ENCODE peak calls at places on chromosomes 4 and X, in four cellular contexts. E is fibroblast of the aortic adventitia, Q is tibial artery, L is right cardiac atrium. P is an unnamed sample.
A peak's percentile ranks its signal among the peaks of the same experiment; 100 is the strongest.

GRCh38 chr4:140637836-140638235 is 69.1 kb upstream of the UCP1 start:
- DNase-seq in E (peak; percentile 24), Q (no peak), L (no peak), P (peak; percentile 30)

GRCh38 chr4:8323947-8324555 is 54.5 kb downstream of the HTRA3 start:
- DNase-seq in E (no peak), Q (no peak), L (no peak), P (no peak)

GRCh38 chr4:145819246-145820181 is 119.1 kb downstream of the ZNF827 start:
- DNase-seq in E (no peak), Q (no peak), L (no peak), P (no peak)

GRCh38 chrX:19544693-19545305 is 29.5 kb upstream of the MAP3K15 start:
- DNase-seq in E (peak; percentile 73), Q (peak; percentile 22), L (no peak), P (peak; percentile 30)

GRCh38 chr4:120071192-120071795 is 4.6 kb upstream of the MAD2L1 start:
- DNase-seq in E (peak; percentile 87), Q (no peak), L (no peak), P (peak; percentile 56)

GRCh38 chr4:153257151-153257620 is 52.9 kb downstream of the TRIM2 start:
- DNase-seq in E (peak; percentile 16), Q (no peak), L (peak; percentile 24), P (no peak)

GRCh38 chr4:165621983-165622382 is 243.2 kb downstream of the CPE start:
- DNase-seq in E (peak; percentile 44), Q (no peak), L (no peak), P (no peak)

GRCh38 chr4:101967697-101968346 is 177.3 kb downstream of the BANK1 start:
- DNase-seq in E (peak; percentile 72), Q (no peak), L (no peak), P (no peak)

GRCh38 chr4:128521634-128522253 is 234.1 kb upstream of the PGRMC2 start:
- DNase-seq in E (peak; percentile 86), Q (no peak), L (no peak), P (no peak)

GRCh38 chrX:13177921-13178320 is 133.5 kb upstream of the FAM9C start:
- DNase-seq in E (no peak), Q (no peak), L (no peak), P (peak; percentile 94)

GRCh38 chrX:16114640-16115039 is 8.7 kb upstream of the GRPR start:
- DNase-seq in E (peak; percentile 69), Q (no peak), L (no peak), P (no peak)

GRCh38 chr4:152021788-152022438 is 261.1 kb upstream of the GATB start:
- DNase-seq in E (no peak), Q (no peak), L (peak; percentile 31), P (no peak)

GRCh38 chr4:99061048-99061447 is 27.5 kb downstream of the ADH5 start:
- DNase-seq in E (no peak), Q (no peak), L (no peak), P (no peak)
- H3K4me3 ChIP-seq in E (no peak overlapping the region), Q (no peak overlapping the region), L (no peak overlapping the region), P (no peak overlapping the region)

DNA sequence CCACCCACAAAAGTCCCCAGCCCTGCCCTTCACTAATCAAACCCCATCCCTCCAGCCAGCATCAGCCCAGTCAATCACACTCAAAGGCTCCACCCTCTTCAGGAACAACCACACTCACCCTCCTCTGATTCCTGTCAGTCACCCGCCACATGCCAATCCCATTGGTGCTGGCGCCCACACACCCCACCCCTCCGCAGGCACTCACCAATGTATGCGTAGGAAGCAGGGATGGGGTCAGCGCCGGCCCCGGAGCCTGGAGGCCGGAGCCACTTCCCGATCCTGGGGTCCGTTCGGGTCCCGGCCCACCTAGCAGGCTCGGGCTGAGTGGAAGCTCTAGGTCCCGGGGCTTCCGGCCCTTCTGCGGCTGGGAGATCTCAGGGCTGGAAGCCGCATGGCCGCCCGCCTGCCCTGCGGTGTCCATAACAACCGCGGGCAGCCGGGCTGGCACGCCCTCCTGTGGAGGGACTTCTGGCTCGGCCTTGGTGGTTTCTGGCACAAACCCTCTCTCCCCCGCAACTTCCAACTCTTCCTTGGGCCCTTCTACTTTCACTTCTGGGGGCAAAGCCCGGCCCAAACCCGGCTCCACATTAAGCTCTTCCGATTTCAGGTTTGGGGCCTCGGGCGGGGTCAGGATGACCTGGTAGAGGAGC is 7.9 kb upstream of the CFP start:
- DNase-seq in E (no peak), Q (peak; percentile 38), L (peak; percentile 52), P (no peak)
- H3K4me3 ChIP-seq in E (no peak overlapping the region), Q (no peak overlapping the region), L (no peak overlapping the region), P (no peak overlapping the region)

GRCh38 chrX:39823424-39823823 is 274.3 kb downstream of the BCOR start:
- DNase-seq in E (no peak), Q (no peak), L (no peak), P (no peak)

GRCh38 chrX:39819921-39820849 is 277.6 kb downstream of the BCOR start:
- DNase-seq in E (peak; percentile 44), Q (no peak), L (peak; percentile 50), P (no peak)

GRCh38 chrX:39822133-39822748 is 275.5 kb downstream of the BCOR start:
- DNase-seq in E (no peak), Q (no peak), L (no peak), P (no peak)

GRCh38 chrX:39821011-39821708 is 276.6 kb downstream of the BCOR start:
- DNase-seq in E (no peak), Q (no peak), L (peak; percentile 37), P (no peak)

GRCh38 chrX:39821709-39822095 is 276.1 kb downstream of the BCOR start:
- DNase-seq in E (no peak), Q (no peak), L (no peak), P (no peak)
- H3K4me3 ChIP-seq in E (no peak overlapping the region), Q (peak overlapping the region; percentile 49), L (no peak overlapping the region), P (no peak overlapping the region)

GRCh38 chr4:113445286-113445685 is 316.3 kb downstream of the CAMK2D start:
- DNase-seq in E (peak; percentile 100), Q (peak; percentile 74), L (peak; percentile 67), P (no peak)

GRCh38 chr4:113449407-113449974 is 312.0 kb downstream of the CAMK2D start:
- DNase-seq in E (peak; percentile 73), Q (no peak), L (no peak), P (no peak)

GRCh38 chr4:113446019-113446418 is 315.5 kb downstream of the CAMK2D start:
- DNase-seq in E (peak; percentile 91), Q (no peak), L (no peak), P (no peak)

GRCh38 chr4:113447061-113447460 is 314.5 kb downstream of the CAMK2D start:
- DNase-seq in E (no peak), Q (no peak), L (no peak), P (no peak)

GRCh38 chr4:113447695-113448265 is 313.8 kb downstream of the CAMK2D start:
- DNase-seq in E (no peak), Q (no peak), L (no peak), P (no peak)
- H3K4me3 ChIP-seq in E (no peak overlapping the region), Q (no peak overlapping the region), L (no peak overlapping the region), P (no peak overlapping the region)

GRCh38 chr4:19319607-19320006 is 932.1 kb upstream of the SLIT2 start:
- DNase-seq in E (no peak), Q (no peak), L (no peak), P (no peak)
- H3K4me3 ChIP-seq in E (no peak overlapping the region), Q (no peak overlapping the region), L (no peak overlapping the region), P (no peak overlapping the region)

GRCh38 chr4:4558881-4559280 is 17.0 kb upstream of the STX18 start:
- DNase-seq in E (peak; percentile 32), Q (no peak), L (no peak), P (no peak)
- H3K4me3 ChIP-seq in E (no peak overlapping the region), Q (no peak overlapping the region), L (no peak overlapping the region), P (no peak overlapping the region)

GRCh38 chr4:243407-243806 is 61.9 kb downstream of the ZNF732 start:
- DNase-seq in E (no peak), Q (no peak), L (no peak), P (no peak)

GRCh38 chr4:244471-244870 is 60.8 kb downstream of the ZNF732 start:
- DNase-seq in E (peak; percentile 2), Q (peak; percentile 55), L (no peak), P (peak; percentile 73)

GRCh38 chr4:242121-242848 is 63.0 kb downstream of the ZNF732 start:
- DNase-seq in E (peak; percentile 34), Q (peak; percentile 24), L (peak; percentile 41), P (peak; percentile 86)
- H3K4me3 ChIP-seq in E (peak overlapping the region; percentile 44), Q (peak overlapping the region; percentile 51), L (peak overlapping the region; percentile 11), P (peak overlapping the region; percentile 43)

DNA sequence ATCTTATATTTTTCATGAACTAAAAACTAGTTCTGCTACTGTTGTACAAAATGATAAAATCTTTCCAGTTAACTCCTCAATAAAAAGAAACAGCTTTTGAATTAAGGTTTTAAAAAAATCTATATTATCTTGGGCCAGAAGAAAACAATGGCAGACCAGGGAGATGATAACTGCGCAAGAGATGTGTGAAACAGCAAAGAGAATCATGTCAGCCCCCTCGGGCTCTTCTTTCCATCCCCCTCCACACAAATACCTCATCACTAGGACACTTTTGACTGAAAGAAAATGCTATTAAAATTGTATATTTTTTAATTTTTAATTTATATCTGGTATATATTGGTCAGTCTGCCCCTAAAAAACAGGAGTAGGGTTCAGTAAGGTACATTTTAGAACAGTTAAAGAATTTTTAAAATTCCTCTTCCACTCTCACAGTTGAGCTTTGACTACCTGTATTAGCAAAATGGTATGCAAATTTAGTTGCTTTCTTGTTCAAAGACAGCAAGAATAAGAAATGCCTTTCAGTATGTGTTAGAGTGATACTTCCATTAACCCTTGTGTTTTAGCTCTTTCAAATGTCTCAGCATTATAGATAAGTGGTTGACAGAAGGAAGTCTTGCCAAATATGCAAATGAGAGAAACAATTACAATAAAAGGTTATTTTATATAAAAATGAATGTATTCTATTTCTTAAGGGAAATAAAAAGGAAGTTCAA is 36.4 kb upstream of the LCORL start:
- DNase-seq in E (no peak), Q (no peak), L (no peak), P (no peak)
- H3K4me3 ChIP-seq in E (no peak overlapping the region), Q (no peak overlapping the region), L (no peak overlapping the region), P (no peak overlapping the region)

GRCh38 chrX:110315541-110315940 is 2.3 kb downstream of the AMMECR1 start:
- DNase-seq in E (peak; percentile 30), Q (no peak), L (no peak), P (no peak)
- H3K4me3 ChIP-seq in E (peak overlapping the region; percentile 77), Q (no peak overlapping the region), L (no peak overlapping the region), P (no peak overlapping the region)

DNA sequence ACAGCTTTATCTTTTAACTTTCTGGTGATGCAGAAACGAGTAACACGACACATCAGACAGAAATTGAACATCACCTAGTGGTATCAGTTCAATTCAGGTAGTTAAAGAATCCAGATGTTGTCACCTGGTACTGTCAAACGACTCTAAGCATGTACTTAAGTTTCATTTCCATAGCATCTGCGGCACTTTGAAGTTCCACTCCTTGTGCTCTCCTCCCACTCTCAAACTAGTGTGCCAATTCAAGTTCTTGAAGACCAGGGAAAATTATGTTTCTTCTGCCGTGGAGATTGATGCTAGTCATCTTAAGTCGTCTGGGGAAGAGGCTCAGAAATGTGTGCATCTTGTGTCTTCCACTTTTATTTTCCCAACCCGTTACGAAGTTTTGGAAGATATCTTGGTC is 868 bp downstream of the COL4A6 start:
- DNase-seq in E (no peak), Q (no peak), L (no peak), P (no peak)
- H3K4me3 ChIP-seq in E (peak overlapping the region; percentile 56), Q (peak overlapping the region; percentile 51), L (peak overlapping the region; percentile 44), P (no peak overlapping the region)